ENCODE peak calls at places on chromosomes 13 and 19, in nine cellular contexts. One of them, this sample, is unnamed.

GRCh38 chr13:85287528-85287927 is 511.7 kb downstream of the SLITRK6 start:
- DNase-seq in NCI-H510A: no peak
- DNase-seq in AG10803: no peak
- DNase-seq in WTC11: no peak
- DNase-seq in fibroblast of the aortic adventitia: no peak
- DNase-seq in Right ventricle myocardium inferior: no peak
- DNase-seq in HS-27A: no peak
- DNase-seq in iPS-NIHi11: no peak
- DNase-seq in activated naive CD8-positive, alpha-beta T cell treated with anti-CD3 and anti-CD28 coated beads for 36 hours: no peak
- DNase-seq in this sample: no peak

GRCh38 chr19:42175952-42176648 is 41.4 kb downstream of the DEDD2 start:
- DNase-seq in activated naive CD8-positive, alpha-beta T cell treated with anti-CD3 and anti-CD28 coated beads for 36 hours: no peak
- DNase-seq in WTC11: peak
- DNase-seq in Right ventricle myocardium inferior: no peak
- DNase-seq in AG10803: peak
- DNase-seq in NCI-H510A: no peak
- DNase-seq in HS-27A: no peak
- DNase-seq in iPS-NIHi11: peak
- DNase-seq in fibroblast of the aortic adventitia: peak
- DNase-seq in this sample: no peak

GRCh38 chr19:3526507-3527244 is 12.3 kb upstream of the TEKTIP1 start:
- DNase-seq in WTC11: no peak
- DNase-seq in NCI-H510A: no peak
- DNase-seq in fibroblast of the aortic adventitia: no peak
- DNase-seq in iPS-NIHi11: no peak
- DNase-seq in AG10803: no peak
- DNase-seq in activated naive CD8-positive, alpha-beta T cell treated with anti-CD3 and anti-CD28 coated beads for 36 hours: no peak
- DNase-seq in HS-27A: no peak
- DNase-seq in Right ventricle myocardium inferior: no peak
- DNase-seq in this sample: no peak

GRCh38 chr13:98766716-98767115 is 14.2 kb upstream of the SLC15A1 start:
- DNase-seq in HS-27A: no peak
- DNase-seq in WTC11: no peak
- DNase-seq in fibroblast of the aortic adventitia: no peak
- DNase-seq in activated naive CD8-positive, alpha-beta T cell treated with anti-CD3 and anti-CD28 coated beads for 36 hours: no peak
- DNase-seq in Right ventricle myocardium inferior: no peak
- DNase-seq in iPS-NIHi11: no peak
- DNase-seq in NCI-H510A: no peak
- DNase-seq in AG10803: no peak
- DNase-seq in this sample: no peak

GRCh38 chr13:26967119-26968038 is 204.2 kb downstream of the USP12 start:
- DNase-seq in HS-27A: no peak
- DNase-seq in AG10803: peak
- DNase-seq in WTC11: no peak
- DNase-seq in fibroblast of the aortic adventitia: peak
- DNase-seq in activated naive CD8-positive, alpha-beta T cell treated with anti-CD3 and anti-CD28 coated beads for 36 hours: no peak
- DNase-seq in NCI-H510A: peak
- DNase-seq in iPS-NIHi11: no peak
- DNase-seq in Right ventricle myocardium inferior: peak
- DNase-seq in this sample: no peak

GRCh38 chr19:19420570-19421301 is 15.3 kb downstream of the GATAD2A start:
- DNase-seq in iPS-NIHi11: no peak
- DNase-seq in HS-27A: no peak
- DNase-seq in WTC11: no peak
- DNase-seq in fibroblast of the aortic adventitia: no peak
- DNase-seq in activated naive CD8-positive, alpha-beta T cell treated with anti-CD3 and anti-CD28 coated beads for 36 hours: no peak
- DNase-seq in Right ventricle myocardium inferior: no peak
- DNase-seq in AG10803: peak
- DNase-seq in NCI-H510A: no peak
- DNase-seq in this sample: no peak

GRCh38 chr19:892243-892996 is 567 bp downstream of the MED16 start:
- DNase-seq in iPS-NIHi11: peak
- DNase-seq in HS-27A: no peak
- DNase-seq in fibroblast of the aortic adventitia: no peak
- DNase-seq in NCI-H510A: no peak
- DNase-seq in Right ventricle myocardium inferior: no peak
- DNase-seq in AG10803: no peak
- DNase-seq in WTC11: peak
- DNase-seq in activated naive CD8-positive, alpha-beta T cell treated with anti-CD3 and anti-CD28 coated beads for 36 hours: no peak
- DNase-seq in this sample: no peak

GRCh38 chr19:39428309-39429112 is 7.2 kb downstream of the RPS16 start:
- DNase-seq in HS-27A: no peak
- DNase-seq in iPS-NIHi11: peak
- DNase-seq in fibroblast of the aortic adventitia: peak
- DNase-seq in activated naive CD8-positive, alpha-beta T cell treated with anti-CD3 and anti-CD28 coated beads for 36 hours: no peak
- DNase-seq in Right ventricle myocardium inferior: peak
- DNase-seq in WTC11: peak
- DNase-seq in AG10803: peak
- DNase-seq in NCI-H510A: no peak
- DNase-seq in this sample: no peak

GRCh38 chr19:2578391-2578826 is 102.5 kb downstream of the GADD45B start:
- DNase-seq in fibroblast of the aortic adventitia: peak
- DNase-seq in activated naive CD8-positive, alpha-beta T cell treated with anti-CD3 and anti-CD28 coated beads for 36 hours: no peak
- DNase-seq in HS-27A: peak
- DNase-seq in WTC11: peak
- DNase-seq in NCI-H510A: no peak
- DNase-seq in iPS-NIHi11: peak
- DNase-seq in Right ventricle myocardium inferior: peak
- DNase-seq in AG10803: peak
- DNase-seq in this sample: no peak

GRCh38 chr13:31031482-31031881 is 99.0 kb downstream of the TEX26 start:
- DNase-seq in activated naive CD8-positive, alpha-beta T cell treated with anti-CD3 and anti-CD28 coated beads for 36 hours: no peak
- DNase-seq in NCI-H510A: no peak
- DNase-seq in AG10803: no peak
- DNase-seq in fibroblast of the aortic adventitia: no peak
- DNase-seq in HS-27A: no peak
- DNase-seq in Right ventricle myocardium inferior: no peak
- DNase-seq in iPS-NIHi11: no peak
- DNase-seq in WTC11: no peak
- DNase-seq in this sample: no peak

GRCh38 chr13:84445776-84446175 is 563.5 kb upstream of the SLITRK1 start:
- DNase-seq in NCI-H510A: no peak
- DNase-seq in Right ventricle myocardium inferior: no peak
- DNase-seq in WTC11: no peak
- DNase-seq in iPS-NIHi11: no peak
- DNase-seq in activated naive CD8-positive, alpha-beta T cell treated with anti-CD3 and anti-CD28 coated beads for 36 hours: no peak
- DNase-seq in AG10803: peak
- DNase-seq in HS-27A: no peak
- DNase-seq in fibroblast of the aortic adventitia: no peak
- DNase-seq in this sample: no peak

GRCh38 chr19:3097442-3097871 is 3.3 kb downstream of the GNA11 start:
- DNase-seq in iPS-NIHi11: no peak
- DNase-seq in WTC11: no peak
- DNase-seq in NCI-H510A: no peak
- DNase-seq in fibroblast of the aortic adventitia: no peak
- DNase-seq in HS-27A: no peak
- DNase-seq in AG10803: no peak
- DNase-seq in Right ventricle myocardium inferior: no peak
- DNase-seq in activated naive CD8-positive, alpha-beta T cell treated with anti-CD3 and anti-CD28 coated beads for 36 hours: no peak
- DNase-seq in this sample: no peak

GRCh38 chr19:18496167-18496979 is 25.5 kb downstream of the ELL start:
- DNase-seq in fibroblast of the aortic adventitia: peak
- DNase-seq in iPS-NIHi11: peak
- DNase-seq in AG10803: peak
- DNase-seq in Right ventricle myocardium inferior: peak
- DNase-seq in HS-27A: no peak
- DNase-seq in NCI-H510A: no peak
- DNase-seq in WTC11: no peak
- DNase-seq in activated naive CD8-positive, alpha-beta T cell treated with anti-CD3 and anti-CD28 coated beads for 36 hours: peak
- DNase-seq in this sample: peak

GRCh38 chr19:12095111-12095790 is 30.7 kb downstream of the ZNF844 start:
- DNase-seq in activated naive CD8-positive, alpha-beta T cell treated with anti-CD3 and anti-CD28 coated beads for 36 hours: no peak
- DNase-seq in Right ventricle myocardium inferior: no peak
- DNase-seq in iPS-NIHi11: no peak
- DNase-seq in NCI-H510A: no peak
- DNase-seq in HS-27A: no peak
- DNase-seq in WTC11: no peak
- DNase-seq in AG10803: peak
- DNase-seq in fibroblast of the aortic adventitia: peak
- DNase-seq in this sample: no peak

GRCh38 chr13:90230311-90230710 is 1117.2 kb upstream of the MIR17HG start:
- DNase-seq in activated naive CD8-positive, alpha-beta T cell treated with anti-CD3 and anti-CD28 coated beads for 36 hours: no peak
- DNase-seq in iPS-NIHi11: no peak
- DNase-seq in Right ventricle myocardium inferior: no peak
- DNase-seq in AG10803: no peak
- DNase-seq in WTC11: no peak
- DNase-seq in HS-27A: no peak
- DNase-seq in NCI-H510A: no peak
- DNase-seq in fibroblast of the aortic adventitia: no peak
- DNase-seq in this sample: no peak

GRCh38 chr13:26721251-26721939 is 39.2 kb downstream of the GPR12 start:
- DNase-seq in Right ventricle myocardium inferior: peak
- DNase-seq in fibroblast of the aortic adventitia: no peak
- DNase-seq in iPS-NIHi11: no peak
- DNase-seq in activated naive CD8-positive, alpha-beta T cell treated with anti-CD3 and anti-CD28 coated beads for 36 hours: peak
- DNase-seq in HS-27A: no peak
- DNase-seq in AG10803: no peak
- DNase-seq in WTC11: no peak
- DNase-seq in NCI-H510A: no peak
- DNase-seq in this sample: peak

GRCh38 chr19:35352448-35353304 is 5.0 kb downstream of the FFAR1 start:
- DNase-seq in HS-27A: peak
- DNase-seq in Right ventricle myocardium inferior: no peak
- DNase-seq in NCI-H510A: peak
- DNase-seq in AG10803: peak
- DNase-seq in WTC11: peak
- DNase-seq in activated naive CD8-positive, alpha-beta T cell treated with anti-CD3 and anti-CD28 coated beads for 36 hours: peak
- DNase-seq in iPS-NIHi11: peak
- DNase-seq in fibroblast of the aortic adventitia: peak
- DNase-seq in this sample: peak